ENCODE peak calls at places on chromosomes 16 and 17, in four cellular contexts. V is WERI-Rb-1, D is amygdala, N is NCI-H526 treated with DMSO at 0.1 percent for 48 hours. C is an unnamed sample.

GRCh38 chr17:44203731-44204452 is 4.2 kb upstream of the ATXN7L3 start:
- DNase-seq in V (peak), N (no peak), D (no peak), C (peak)

GRCh38 chr16:70399951-70400350 is 38.9 kb downstream of the ST3GAL2 start:
- DNase-seq in N (no peak), V (peak), D (no peak), C (peak)

GRCh38 chr17:36118477-36119353 is 15.1 kb downstream of the CCL4 start:
- DNase-seq in V (no peak), N (no peak), D (no peak), C (no peak)

GRCh38 chr16:57802635-57803412 is 533 bp upstream of the KIFC3 start:
- DNase-seq in N (no peak), D (peak), V (peak), C (peak)

GRCh38 chr16:89257757-89258465 is 40.4 kb downstream of the ZNF778 start:
- DNase-seq in N (no peak), D (no peak), V (no peak), C (no peak)

GRCh38 chr16:73217654-73218053 is 169.7 kb upstream of the ZFHX3 start:
- DNase-seq in N (no peak), V (no peak), D (no peak), C (no peak)

GRCh38 chr17:49443862-49444261 is 29.2 kb upstream of the PHB1 start:
- DNase-seq in D (no peak), V (no peak), N (no peak), C (no peak)

GRCh38 chr17:41511130-41511529 is 5.7 kb upstream of the KRT13 start:
- DNase-seq in N (no peak), V (peak), D (no peak), C (no peak)

GRCh38 chr16:27515874-27516353 is 33.8 kb downstream of the GTF3C1 start:
- DNase-seq in N (no peak), D (no peak), V (peak), C (peak)

GRCh38 chr17:152860-153420 is 15.6 kb downstream of the SCGB1C2 start:
- DNase-seq in N (no peak), V (peak), D (no peak), C (no peak)

GRCh38 chr17:38554430-38555350 is 51.1 kb downstream of the SRCIN1 start:
- DNase-seq in N (no peak), D (no peak), V (no peak), C (peak)

GRCh38 chr16:89268585-89268984 is 51.1 kb downstream of the ZNF778 start:
- DNase-seq in N (no peak), V (no peak), D (no peak), C (no peak)

GRCh38 chr16:69483611-69484010 is 59.2 kb downstream of the CYB5B start:
- DNase-seq in D (no peak), V (peak), N (no peak), C (peak)

GRCh38 chr17:76585649-76586593 is at the start of gene ST6GALNAC2:
- DNase-seq in N (peak), V (peak), D (no peak), C (peak)

GRCh38 chr17:39679521-39680192 is 8.2 kb downstream of the PGAP3 start:
- DNase-seq in D (no peak), V (peak), N (no peak), C (peak)

GRCh38 chr17:66221343-66221742 is 7.9 kb downstream of the APOH start:
- DNase-seq in N (no peak), D (no peak), V (no peak), C (no peak)

GRCh38 chr17:21041753-21042433 is 918 bp downstream of the USP22 start:
- DNase-seq in D (peak), V (peak), N (peak), C (peak)